ENCODE peak calls at places on chromosomes 1 and 21, in ten cellular contexts. C is left kidney, F is AG20443, T is progenitor cell of endocrine pancreas, O is H4, V is tibial artery, A is ELR, H is suprapubic skin, W is CMK, X is kidney. Y is an unnamed sample.

GRCh38 chr1:12618661-12619395 is 818 bp upstream of the DHRS3 start:
- DNase-seq in C (peak), F (peak), T (peak), O (peak), V (peak), A (peak), H (no peak), W (no peak), X (peak), Y (peak)

GRCh38 chr1:3197781-3198316 is 128.8 kb downstream of the PRDM16 start:
- DNase-seq in C (no peak), F (no peak), T (no peak), O (no peak), V (no peak), A (no peak), H (no peak), W (no peak), X (no peak), Y (no peak)

GRCh38 chr1:17432412-17432811 is 7.1 kb downstream of the RCC2 start:
- DNase-seq in C (no peak), F (no peak), T (no peak), O (no peak), V (no peak), A (no peak), H (no peak), W (no peak), X (no peak), Y (no peak)

GRCh38 chr1:61300899-61301298 is 218.5 kb downstream of the NFIA start:
- DNase-seq in C (no peak), F (no peak), T (no peak), O (no peak), V (no peak), A (no peak), H (no peak), W (no peak), X (no peak), Y (no peak)

GRCh38 chr1:15058261-15058660 is 95.3 kb upstream of the TMEM51 start:
- DNase-seq in C (no peak), F (no peak), T (no peak), O (no peak), V (no peak), A (no peak), H (no peak), W (no peak), X (no peak), Y (no peak)

GRCh38 chr1:226655251-226656163 is 83.6 kb downstream of the ITPKB start:
- DNase-seq in C (no peak), F (no peak), T (no peak), O (no peak), V (no peak), A (no peak), H (no peak), W (no peak), X (peak), Y (no peak)

GRCh38 chr1:61083014-61083798 is 845 bp downstream of the NFIA start:
- DNase-seq in C (peak), F (peak), T (peak), O (no peak), V (no peak), A (peak), H (no peak), W (no peak), X (peak), Y (peak)

GRCh38 chr21:36509966-36510742 is 30.2 kb upstream of the CLDN14 start:
- DNase-seq in C (peak), F (no peak), T (no peak), O (no peak), V (no peak), A (no peak), H (no peak), W (no peak), X (peak), Y (peak)

GRCh38 chr1:171800342-171800741 is 18.9 kb downstream of the METTL13 start:
- DNase-seq in C (no peak), F (no peak), T (no peak), O (no peak), V (no peak), A (peak), H (no peak), W (no peak), X (no peak), Y (peak)

GRCh38 chr1:188055921-188056505 is 1227.3 kb downstream of the PLA2G4A start:
- DNase-seq in C (no peak), F (no peak), T (no peak), O (no peak), V (no peak), A (no peak), H (no peak), W (no peak), X (no peak), Y (no peak)

GRCh38 chr1:57215175-57215574 is 208.7 kb downstream of the DAB1 start:
- DNase-seq in C (peak), F (no peak), T (no peak), O (no peak), V (no peak), A (no peak), H (no peak), W (no peak), X (no peak), Y (no peak)

GRCh38 chr1:8020032-8020431 is 6.1 kb downstream of the ERRFI1 start:
- DNase-seq in C (peak), F (no peak), T (no peak), O (peak), V (no peak), A (peak), H (no peak), W (no peak), X (no peak), Y (peak)

GRCh38 chr1:177611402-177611801 is 358.5 kb downstream of the SEC16B start:
- DNase-seq in C (no peak), F (no peak), T (no peak), O (no peak), V (no peak), A (no peak), H (no peak), W (no peak), X (no peak), Y (no peak)

GRCh38 chr21:44709426-44710293 is 1.7 kb downstream of the TSPEAR start:
- DNase-seq in C (no peak), F (peak), T (no peak), O (no peak), V (no peak), A (peak), H (peak), W (no peak), X (peak), Y (no peak)

GRCh38 chr21:31201548-31201947 is 142.5 kb downstream of the TIAM1 start:
- DNase-seq in C (no peak), F (peak), T (no peak), O (no peak), V (peak), A (no peak), H (no peak), W (no peak), X (no peak), Y (no peak)

Y was measured in HT-29.